ENCODE peak calls at places on chromosome 14, in nine cellular contexts. One of them, this sample, is unnamed.

GRCh38 chr14:76887196-76887595 is 61.0 kb downstream of the LRRC74A start:
- DNase-seq in T-cell: no peak
- DNase-seq in amygdala: no peak
- DNase-seq in left cardiac atrium: peak
- DNase-seq in left ventricle myocardium superior: no peak
- DNase-seq in naive thymus-derived CD8-positive, alpha-beta T cell: no peak
- DNase-seq in H7: no peak
- DNase-seq in Calu3: no peak
- DNase-seq in memory B cell: no peak
- DNase-seq in this sample: no peak

GRCh38 chr14:73785336-73785833 is 66.2 kb upstream of the PTGR2 start:
- DNase-seq in Calu3: no peak
- DNase-seq in memory B cell: no peak
- DNase-seq in H7: peak
- DNase-seq in left cardiac atrium: no peak
- DNase-seq in left ventricle myocardium superior: no peak
- DNase-seq in naive thymus-derived CD8-positive, alpha-beta T cell: no peak
- DNase-seq in amygdala: no peak
- DNase-seq in T-cell: no peak
- DNase-seq in this sample: peak

GRCh38 chr14:35406811-35407630 is 2.5 kb upstream of the NFKBIA start:
- DNase-seq in Calu3: no peak
- DNase-seq in naive thymus-derived CD8-positive, alpha-beta T cell: no peak
- DNase-seq in left cardiac atrium: no peak
- DNase-seq in H7: no peak
- DNase-seq in left ventricle myocardium superior: no peak
- DNase-seq in amygdala: no peak
- DNase-seq in T-cell: no peak
- DNase-seq in memory B cell: no peak
- DNase-seq in this sample: no peak

GRCh38 chr14:88834883-88835431 is 10.5 kb downstream of the TTC8 start:
- DNase-seq in left ventricle myocardium superior: no peak
- DNase-seq in naive thymus-derived CD8-positive, alpha-beta T cell: no peak
- DNase-seq in amygdala: no peak
- DNase-seq in Calu3: no peak
- DNase-seq in left cardiac atrium: no peak
- DNase-seq in T-cell: no peak
- DNase-seq in memory B cell: no peak
- DNase-seq in H7: no peak
- DNase-seq in this sample: no peak

GRCh38 chr14:22185191-22185590 is 403.8 kb downstream of the DAD1 start:
- DNase-seq in left ventricle myocardium superior: no peak
- DNase-seq in amygdala: no peak
- DNase-seq in left cardiac atrium: no peak
- DNase-seq in naive thymus-derived CD8-positive, alpha-beta T cell: no peak
- DNase-seq in H7: no peak
- DNase-seq in T-cell: no peak
- DNase-seq in memory B cell: no peak
- DNase-seq in Calu3: no peak
- DNase-seq in this sample: no peak

GRCh38 chr14:32049361-32050103 is 27.6 kb upstream of the ARHGAP5 start:
- DNase-seq in naive thymus-derived CD8-positive, alpha-beta T cell: no peak
- DNase-seq in left ventricle myocardium superior: no peak
- DNase-seq in amygdala: no peak
- DNase-seq in H7: no peak
- DNase-seq in T-cell: no peak
- DNase-seq in memory B cell: peak
- DNase-seq in left cardiac atrium: no peak
- DNase-seq in Calu3: no peak
- DNase-seq in this sample: no peak

GRCh38 chr14:37417833-37418232 is 177.2 kb downstream of the FOXA1 start:
- DNase-seq in left ventricle myocardium superior: no peak
- DNase-seq in amygdala: no peak
- DNase-seq in Calu3: no peak
- DNase-seq in left cardiac atrium: no peak
- DNase-seq in T-cell: no peak
- DNase-seq in H7: no peak
- DNase-seq in memory B cell: no peak
- DNase-seq in naive thymus-derived CD8-positive, alpha-beta T cell: no peak
- DNase-seq in this sample: no peak

GRCh38 chr14:78863143-78863542 is 693.0 kb downstream of the NRXN3 start:
- DNase-seq in left ventricle myocardium superior: no peak
- DNase-seq in H7: peak
- DNase-seq in left cardiac atrium: no peak
- DNase-seq in Calu3: peak
- DNase-seq in memory B cell: no peak
- DNase-seq in amygdala: no peak
- DNase-seq in naive thymus-derived CD8-positive, alpha-beta T cell: no peak
- DNase-seq in T-cell: no peak
- DNase-seq in this sample: no peak

GRCh38 chr14:101400815-101401214 is 160.5 kb upstream of the DIO3 start:
- DNase-seq in T-cell: no peak
- DNase-seq in left cardiac atrium: no peak
- DNase-seq in naive thymus-derived CD8-positive, alpha-beta T cell: no peak
- DNase-seq in H7: no peak
- DNase-seq in Calu3: no peak
- DNase-seq in amygdala: no peak
- DNase-seq in left ventricle myocardium superior: no peak
- DNase-seq in memory B cell: no peak
- DNase-seq in this sample: no peak

GRCh38 chr14:59249029-59249428 is 60.6 kb downstream of the DAAM1 start:
- DNase-seq in left cardiac atrium: no peak
- DNase-seq in naive thymus-derived CD8-positive, alpha-beta T cell: no peak
- DNase-seq in Calu3: no peak
- DNase-seq in left ventricle myocardium superior: no peak
- DNase-seq in H7: no peak
- DNase-seq in amygdala: no peak
- DNase-seq in memory B cell: no peak
- DNase-seq in T-cell: no peak
- DNase-seq in this sample: no peak

GRCh38 chr14:23580152-23580926 is 1.7 kb upstream of the JPH4 start:
- DNase-seq in amygdala: no peak
- DNase-seq in Calu3: no peak
- DNase-seq in T-cell: no peak
- DNase-seq in left cardiac atrium: no peak
- DNase-seq in left ventricle myocardium superior: no peak
- DNase-seq in memory B cell: no peak
- DNase-seq in naive thymus-derived CD8-positive, alpha-beta T cell: no peak
- DNase-seq in H7: no peak
- DNase-seq in this sample: no peak

GRCh38 chr14:89276424-89276975 is 140.5 kb downstream of the FOXN3 start:
- DNase-seq in left cardiac atrium: no peak
- DNase-seq in amygdala: no peak
- DNase-seq in T-cell: no peak
- DNase-seq in H7: no peak
- DNase-seq in left ventricle myocardium superior: no peak
- DNase-seq in memory B cell: peak
- DNase-seq in naive thymus-derived CD8-positive, alpha-beta T cell: no peak
- DNase-seq in Calu3: no peak
- DNase-seq in this sample: peak

GRCh38 chr14:104793703-104793959 is 1.9 kb downstream of the AKT1 start:
- DNase-seq in left ventricle myocardium superior: no peak
- DNase-seq in amygdala: no peak
- DNase-seq in left cardiac atrium: no peak
- DNase-seq in memory B cell: no peak
- DNase-seq in naive thymus-derived CD8-positive, alpha-beta T cell: no peak
- DNase-seq in Calu3: no peak
- DNase-seq in H7: no peak
- DNase-seq in T-cell: no peak
- DNase-seq in this sample: no peak

GRCh38 chr14:22556990-22557623 is 31.9 kb downstream of the DAD1 start:
- DNase-seq in Calu3: peak
- DNase-seq in T-cell: peak
- DNase-seq in left cardiac atrium: peak
- DNase-seq in H7: peak
- DNase-seq in left ventricle myocardium superior: peak
- DNase-seq in amygdala: peak
- DNase-seq in naive thymus-derived CD8-positive, alpha-beta T cell: peak
- DNase-seq in memory B cell: peak
- DNase-seq in this sample: peak

GRCh38 chr14:55316528-55316927 is 45.3 kb downstream of the FBXO34 start:
- DNase-seq in H7: no peak
- DNase-seq in naive thymus-derived CD8-positive, alpha-beta T cell: no peak
- DNase-seq in left ventricle myocardium superior: no peak
- DNase-seq in amygdala: no peak
- DNase-seq in T-cell: no peak
- DNase-seq in left cardiac atrium: no peak
- DNase-seq in Calu3: no peak
- DNase-seq in memory B cell: no peak
- DNase-seq in this sample: peak

GRCh38 chr14:55968741-55969140 is 149.5 kb upstream of the PELI2 start:
- DNase-seq in amygdala: no peak
- DNase-seq in T-cell: no peak
- DNase-seq in left ventricle myocardium superior: no peak
- DNase-seq in Calu3: no peak
- DNase-seq in left cardiac atrium: no peak
- DNase-seq in memory B cell: no peak
- DNase-seq in H7: no peak
- DNase-seq in naive thymus-derived CD8-positive, alpha-beta T cell: no peak
- DNase-seq in this sample: no peak

GRCh38 chr14:105140581-105140980 is 28.0 kb downstream of the JAG2 start:
- DNase-seq in memory B cell: no peak
- DNase-seq in Calu3: no peak
- DNase-seq in T-cell: no peak
- DNase-seq in H7: no peak
- DNase-seq in amygdala: no peak
- DNase-seq in left ventricle myocardium superior: no peak
- DNase-seq in left cardiac atrium: no peak
- DNase-seq in naive thymus-derived CD8-positive, alpha-beta T cell: peak
- DNase-seq in this sample: no peak

GRCh38 chr14:77961853-77962580 is 162.1 kb downstream of the ADCK1 start:
- DNase-seq in Calu3: no peak
- DNase-seq in T-cell: no peak
- DNase-seq in H7: no peak
- DNase-seq in left cardiac atrium: no peak
- DNase-seq in left ventricle myocardium superior: no peak
- DNase-seq in memory B cell: no peak
- DNase-seq in naive thymus-derived CD8-positive, alpha-beta T cell: no peak
- DNase-seq in amygdala: no peak
- DNase-seq in this sample: no peak

GRCh38 chr14:34872822-34873590 is 2.2 kb downstream of the BAZ1A start:
- DNase-seq in T-cell: peak
- DNase-seq in amygdala: no peak
- DNase-seq in memory B cell: no peak
- DNase-seq in naive thymus-derived CD8-positive, alpha-beta T cell: no peak
- DNase-seq in H7: no peak
- DNase-seq in Calu3: no peak
- DNase-seq in left cardiac atrium: no peak
- DNase-seq in left ventricle myocardium superior: no peak
- DNase-seq in this sample: peak

GRCh38 chr14:61385002-61385685 is 63.8 kb downstream of the PRKCH start:
- DNase-seq in H7: no peak
- DNase-seq in naive thymus-derived CD8-positive, alpha-beta T cell: peak
- DNase-seq in T-cell: peak
- DNase-seq in amygdala: no peak
- DNase-seq in left cardiac atrium: no peak
- DNase-seq in left ventricle myocardium superior: no peak
- DNase-seq in Calu3: no peak
- DNase-seq in memory B cell: no peak
- DNase-seq in this sample: peak

GRCh38 chr14:49687942-49688700 is at the start of gene POLE2:
- DNase-seq in H7: peak
- DNase-seq in T-cell: peak
- DNase-seq in Calu3: peak
- DNase-seq in left cardiac atrium: peak
- DNase-seq in memory B cell: peak
- DNase-seq in amygdala: peak
- DNase-seq in naive thymus-derived CD8-positive, alpha-beta T cell: peak
- DNase-seq in left ventricle myocardium superior: peak
- DNase-seq in this sample: peak

GRCh38 chr14:100504372-100505078 is 82.7 kb downstream of the BEGAIN start:
- DNase-seq in Calu3: no peak
- DNase-seq in left ventricle myocardium superior: no peak
- DNase-seq in amygdala: no peak
- DNase-seq in left cardiac atrium: no peak
- DNase-seq in H7: no peak
- DNase-seq in T-cell: no peak
- DNase-seq in memory B cell: no peak
- DNase-seq in naive thymus-derived CD8-positive, alpha-beta T cell: no peak
- DNase-seq in this sample: no peak

GRCh38 chr14:87461704-87462103 is 531.3 kb downstream of the GALC start:
- DNase-seq in memory B cell: no peak
- DNase-seq in amygdala: no peak
- DNase-seq in H7: no peak
- DNase-seq in left cardiac atrium: no peak
- DNase-seq in naive thymus-derived CD8-positive, alpha-beta T cell: no peak
- DNase-seq in Calu3: no peak
- DNase-seq in left ventricle myocardium superior: no peak
- DNase-seq in T-cell: no peak
- DNase-seq in this sample: no peak

This sample was measured in transverse colon.